ENCODE peak calls at places on chromosomes 2 and 18, in nine cellular contexts. R is GM06990, D is AG04450, N is AG09319, B is AG09309, F is stomach, C is nephron progenitor cell, P is fibroblast of the aortic adventitia, H is heart left ventricle. E is an unnamed sample.

GRCh38 chr2:214232266-214232665 is 178.6 kb upstream of the VWC2L start:
- DNase-seq in R (no peak), D (no peak), N (no peak), B (no peak), F (no peak), C (no peak), P (no peak), H (no peak), E (no peak)

GRCh38 chr18:74373428-74373827 is 57.8 kb downstream of the C18orf63 start:
- DNase-seq in R (no peak), D (no peak), N (no peak), B (no peak), F (no peak), C (no peak), P (no peak), H (no peak), E (peak; percentile 64)

GRCh38 chr2:120552079-120552478 is 183.6 kb upstream of the GLI2 start:
- DNase-seq in R (no peak), D (no peak), N (no peak), B (no peak), F (no peak), C (no peak), P (no peak), H (no peak), E (no peak)

GRCh38 chr2:237441605-237442004 is 27.6 kb upstream of the COL6A3 start:
- DNase-seq in R (no peak), D (peak; percentile 66), N (no peak), B (peak; percentile 50), F (no peak), C (no peak), P (peak; percentile 83), H (no peak), E (peak; percentile 55)

GRCh38 chr2:217858519-217859466 is 144.0 kb downstream of the TNS1 start:
- DNase-seq in R (no peak), D (peak; percentile 76), N (peak; percentile 87), B (peak; percentile 94), F (peak; percentile 55), C (peak; percentile 80), P (peak; percentile 99), H (peak; percentile 91), E (no peak)

GRCh38 chr2:109230980-109231420 is 102.0 kb downstream of the SH3RF3 start:
- DNase-seq in R (no peak), D (no peak), N (no peak), B (no peak), F (no peak), C (peak; percentile 28), P (no peak), H (no peak), E (peak; percentile 15)

GRCh38 chr2:157838442-157839161 is 37.5 kb downstream of the ACVR1 start:
- DNase-seq in R (no peak), D (peak; percentile 57), N (no peak), B (no peak), F (peak; percentile 39), C (peak; percentile 22), P (peak; percentile 68), H (peak; percentile 48), E (peak; percentile 35)

GRCh38 chr18:35592298-35592697 is 10.8 kb downstream of the GALNT1 start:
- DNase-seq in R (peak; percentile 53), D (no peak), N (no peak), B (no peak), F (no peak), C (no peak), P (no peak), H (no peak), E (peak; percentile 51)

GRCh38 chr2:45773909-45774308 is 122.4 kb downstream of the PRKCE start:
- DNase-seq in R (no peak), D (no peak), N (no peak), B (no peak), F (no peak), C (no peak), P (no peak), H (no peak), E (no peak)

GRCh38 chr2:181317511-181317910 is 139.7 kb upstream of the ITGA4 start:
- DNase-seq in R (no peak), D (no peak), N (no peak), B (peak; percentile 43), F (no peak), C (no peak), P (no peak), H (no peak), E (no peak)

GRCh38 chr2:26727641-26728561 is 35.4 kb downstream of the KCNK3 start:
- DNase-seq in R (no peak), D (no peak), N (no peak), B (no peak), F (no peak), C (no peak), P (no peak), H (no peak), E (peak; percentile 20)

GRCh38 chr18:28692337-28692736 is 515.4 kb upstream of the CDH2 start:
- DNase-seq in R (no peak), D (no peak), N (no peak), B (no peak), F (no peak), C (no peak), P (no peak), H (no peak), E (no peak)

GRCh38 chr18:48826806-48827205 is 124.0 kb downstream of the SMAD7 start:
- DNase-seq in R (no peak), D (no peak), N (no peak), B (no peak), F (peak; percentile 15), C (no peak), P (no peak), H (no peak), E (no peak)

GRCh38 chr2:101111262-101111838 is 39.8 kb downstream of the TBC1D8 start:
- DNase-seq in R (no peak), D (no peak), N (no peak), B (no peak), F (no peak), C (no peak), P (no peak), H (no peak), E (no peak)

GRCh38 chr2:46535360-46535759 is 56.0 kb downstream of the TMEM247 start:
- DNase-seq in R (no peak), D (no peak), N (no peak), B (no peak), F (no peak), C (no peak), P (no peak), H (no peak), E (peak; percentile 78)

GRCh38 chr2:149800624-149801220 is 213.1 kb upstream of the MMADHC start:
- DNase-seq in R (no peak), D (no peak), N (no peak), B (no peak), F (no peak), C (no peak), P (no peak), H (no peak), E (no peak)

GRCh38 chr2:149808556-149808955 is 221.0 kb upstream of the MMADHC start:
- DNase-seq in R (no peak), D (no peak), N (no peak), B (no peak), F (no peak), C (no peak), P (peak; percentile 65), H (no peak), E (no peak)

GRCh38 chr2:149806651-149807050 is 219.1 kb upstream of the MMADHC start:
- DNase-seq in R (no peak), D (no peak), N (no peak), B (no peak), F (no peak), C (no peak), P (no peak), H (no peak), E (no peak)
- TF ChIP-seq CTCF in R (no peak), D (no peak), N (no peak), B (no peak), F (no peak), C (no peak), P (no peak), H (no peak), E (no peak)

DNA sequence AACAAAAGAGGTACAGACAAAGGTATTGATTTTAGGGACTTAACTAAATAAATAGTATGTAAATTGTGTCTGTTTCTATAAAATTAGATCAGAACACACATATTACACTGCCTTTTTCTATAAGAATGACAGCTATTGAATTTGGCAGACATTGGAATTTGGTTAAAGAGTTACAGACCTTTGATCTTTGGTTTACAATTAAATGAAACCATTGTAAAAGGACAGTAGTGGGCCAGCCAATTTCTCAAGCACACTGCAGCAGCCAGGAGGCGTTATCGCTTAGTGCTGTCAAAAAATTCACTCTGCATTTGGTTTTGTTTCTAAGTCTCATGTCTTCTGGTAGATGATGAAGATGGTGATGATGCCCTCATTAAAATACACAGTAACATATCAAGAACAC is 175.9 kb downstream of the NR4A2 start:
- DNase-seq in R (no peak), D (no peak), N (no peak), B (no peak), F (no peak), C (no peak), P (no peak), H (no peak), E (no peak)
- TF ChIP-seq CTCF in R (no peak), D (no peak), N (no peak), B (no peak), F (no peak), C (no peak), P (no peak), H (peak; percentile 25), E (no peak)

DNA sequence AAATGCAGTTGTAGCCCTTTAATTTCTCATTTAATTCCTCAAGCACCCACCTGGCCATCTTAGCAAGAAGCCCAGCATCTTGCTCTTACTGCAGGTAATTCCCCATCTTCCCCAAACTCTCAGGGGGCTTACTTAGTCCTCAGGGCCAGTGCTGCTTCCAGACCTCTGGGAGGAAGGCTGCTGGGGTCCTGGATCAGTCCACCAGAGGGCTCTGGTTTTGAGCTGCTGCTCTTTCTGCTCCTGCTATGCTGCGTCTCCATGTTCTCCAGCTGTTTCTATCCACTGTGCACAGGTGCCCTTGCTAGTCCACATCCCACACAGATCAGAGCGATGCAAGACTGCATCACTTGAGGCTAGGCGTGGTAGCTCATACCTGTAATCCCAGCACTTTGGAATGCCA is 34.5 kb upstream of the TMEM87B start:
- DNase-seq in R (no peak), D (no peak), N (no peak), B (no peak), F (no peak), C (no peak), P (no peak), H (no peak), E (no peak)
- TF ChIP-seq CTCF in R (peak; percentile 14), D (peak; percentile 33), N (no peak), B (no peak), F (no peak), C (peak; percentile 10), P (peak; percentile 21), H (no peak), E (no peak)

DNA sequence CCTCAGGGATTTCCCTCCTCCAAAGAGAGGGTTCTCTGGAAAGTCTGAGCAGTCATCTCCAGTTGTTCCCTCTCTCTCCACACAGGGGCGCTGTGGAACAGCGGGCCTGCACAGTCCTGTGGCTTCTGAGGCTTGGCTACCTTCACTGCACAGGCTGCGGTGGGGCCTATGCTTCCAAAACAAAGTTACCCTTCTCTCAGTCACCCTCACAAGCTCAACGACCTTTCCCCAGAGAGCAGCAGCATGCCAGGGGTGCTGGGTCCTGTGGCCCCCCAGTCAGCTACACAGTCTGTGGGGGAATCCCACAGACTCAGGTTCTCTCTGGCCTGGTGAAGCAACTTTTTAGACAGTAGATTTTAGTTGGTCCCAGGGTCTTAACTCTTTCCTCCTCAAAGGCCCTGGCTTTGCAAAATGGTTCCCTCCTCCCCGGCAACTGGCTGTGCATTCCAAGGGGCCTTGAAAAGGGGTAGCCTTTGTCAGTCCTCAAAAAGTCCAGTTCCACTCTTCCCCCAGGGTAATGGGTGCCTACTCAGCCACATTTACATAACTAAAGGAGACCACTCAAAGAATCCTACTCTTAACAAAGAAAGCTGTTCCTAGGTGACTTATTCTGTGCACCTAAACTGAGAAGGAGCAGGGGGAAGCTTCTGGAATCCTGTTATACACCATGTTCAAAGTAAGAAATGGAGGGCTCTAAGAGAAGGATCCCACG is 14.9 kb downstream of the B3GNT7 start:
- DNase-seq in R (no peak), D (no peak), N (no peak), B (no peak), F (no peak), C (no peak), P (no peak), H (no peak), E (peak; percentile 28)
- TF ChIP-seq CTCF in R (peak; percentile 38), D (peak; percentile 27), N (peak; percentile 11), B (peak; percentile 40), F (peak; percentile 13), C (no peak), P (peak; percentile 28), H (peak; percentile 7), E (peak; percentile 59)

E was measured in activated CD8-positive, alpha-beta T cell treated with anti-CD3 and anti-CD28 coated beads for 36 hours.